ENCODE peak calls at places on chromosomes 5 and 9, in seven cellular contexts. E is HFFc6, C is OCI-LY7, Y is A549, L is fibroblast of mammary gland, N is IMR-90, V is upper lobe of right lung. H is an unnamed sample.

GRCh38 chr9:75111019-75111622 is 22.8 kb downstream of the OSTF1 start:
- DNase-seq in E (no peak), C (no peak), Y (no peak), L (no peak), N (no peak), V (no peak), H (no peak)

GRCh38 chr5:131587541-131587940 is 47.5 kb downstream of the RAPGEF6 start:
- DNase-seq in E (peak), C (no peak), Y (no peak), L (peak), N (peak), V (no peak), H (no peak)

GRCh38 chr5:64831996-64832395 is 63.3 kb downstream of the CWC27 start:
- DNase-seq in E (no peak), C (no peak), Y (no peak), L (peak), N (no peak), V (no peak), H (no peak)

GRCh38 chr5:59351076-59351794 is 542.3 kb downstream of the PDE4D start:
- DNase-seq in E (no peak), C (no peak), Y (no peak), L (peak), N (peak), V (no peak), H (no peak)

GRCh38 chr5:28190011-28190410 is 1151.6 kb upstream of the CDH9 start:
- DNase-seq in E (no peak), C (no peak), Y (no peak), L (no peak), N (no peak), V (no peak), H (no peak)

GRCh38 chr5:25412116-25412661 is 767.4 kb upstream of the CDH10 start:
- DNase-seq in E (no peak), C (no peak), Y (no peak), L (no peak), N (no peak), V (no peak), H (no peak)

GRCh38 chr9:35832814-35833213 is 3.8 kb downstream of the TMEM8B start:
- DNase-seq in E (no peak), C (no peak), Y (no peak), L (no peak), N (no peak), V (no peak), H (no peak)

GRCh38 chr5:102582706-102583105 is 83.9 kb upstream of the SLCO6A1 start:
- DNase-seq in E (no peak), C (no peak), Y (no peak), L (no peak), N (no peak), V (no peak), H (no peak)

GRCh38 chr9:76370656-76371055 is 23.6 kb downstream of the RFK start:
- DNase-seq in E (no peak), C (no peak), Y (no peak), L (no peak), N (no peak), V (no peak), H (no peak)

GRCh38 chr5:8019719-8020218 is 150.8 kb downstream of the MTRR start:
- DNase-seq in E (no peak), C (peak), Y (no peak), L (no peak), N (no peak), V (no peak), H (no peak)

GRCh38 chr5:145473032-145473642 is 362.0 kb downstream of the PRELID2 start:
- DNase-seq in E (no peak), C (no peak), Y (no peak), L (peak), N (peak), V (no peak), H (no peak)

GRCh38 chr5:96781031-96781733 is 26.6 kb downstream of the ERAP1 start:
- DNase-seq in E (peak), C (no peak), Y (no peak), L (peak), N (peak), V (no peak), H (no peak)

GRCh38 chr9:70438341-70438924 is 24.0 kb upstream of the KLF9 start:
- DNase-seq in E (peak), C (no peak), Y (peak), L (peak), N (peak), V (no peak), H (no peak)

GRCh38 chr9:93166699-93167098 is 17.2 kb upstream of the WNK2 start:
- DNase-seq in E (no peak), C (no peak), Y (no peak), L (no peak), N (no peak), V (no peak), H (no peak)

GRCh38 chr9:102497709-102498108 is 497.4 kb upstream of the CYLC2 start:
- DNase-seq in E (no peak), C (no peak), Y (no peak), L (no peak), N (no peak), V (no peak), H (no peak)

GRCh38 chr9:110319781-110320180 is 17.9 kb downstream of the TXNDC8 start:
- DNase-seq in E (no peak), C (no peak), Y (no peak), L (peak), N (no peak), V (no peak), H (no peak)

GRCh38 chr9:36148652-36149051 is 12.1 kb downstream of the GLIPR2 start:
- DNase-seq in E (peak), C (no peak), Y (peak), L (peak), N (peak), V (peak), H (peak)

GRCh38 chr9:99103505-99103904 is 1.4 kb upstream of the TGFBR1 start:
- DNase-seq in E (no peak), C (no peak), Y (no peak), L (no peak), N (peak), V (no peak), H (no peak)

GRCh38 chr9:135224286-135224871 is 136.9 kb downstream of the OLFM1 start:
- DNase-seq in E (no peak), C (no peak), Y (no peak), L (no peak), N (no peak), V (peak), H (no peak)

GRCh38 chr9:83992407-83992806 is 11.8 kb downstream of the RMI1 start:
- DNase-seq in E (peak), C (no peak), Y (no peak), L (peak), N (peak), V (no peak), H (no peak)

DNA sequence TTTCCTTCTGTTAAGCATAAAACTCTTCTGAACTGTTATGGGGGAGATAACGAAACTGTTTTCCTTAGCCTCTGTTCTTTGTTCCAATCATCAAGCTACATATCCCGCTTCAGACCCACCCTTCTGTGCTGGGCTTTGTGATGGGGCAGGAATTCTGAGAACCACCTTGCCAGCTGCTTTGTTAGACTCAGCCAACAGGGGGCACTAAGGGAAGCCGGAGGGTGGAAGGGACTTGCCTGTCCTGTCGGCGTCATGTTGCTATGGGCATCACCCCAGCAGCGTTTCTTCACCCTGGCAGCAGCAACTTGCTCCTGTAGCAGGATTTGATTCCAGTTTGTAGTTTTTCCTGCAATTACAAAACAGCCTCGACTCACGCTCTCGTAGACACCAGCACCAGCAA is 169.1 kb downstream of the CAAP1 start:
- DNase-seq in E (peak), C (no peak), Y (peak), L (peak), N (peak), V (no peak), H (peak)
- TF ChIP-seq CTCF in E (peak), C (peak), Y (peak), L (peak), N (peak), V (peak), H (peak)

GRCh38 chr9:120916573-120916972 is 10.0 kb downstream of the TRAF1 start:
- DNase-seq in E (peak), C (no peak), Y (no peak), L (peak), N (peak), V (no peak), H (no peak)
- TF ChIP-seq CTCF in E (peak), C (no peak), Y (no peak), L (peak), N (peak), V (no peak), H (no peak)

GRCh38 chr5:173321886-173322285 is 6.3 kb downstream of the STC2 start:
- DNase-seq in E (peak), C (no peak), Y (no peak), L (peak), N (peak), V (no peak), H (no peak)

GRCh38 chr5:173319610-173320100 is 8.6 kb downstream of the STC2 start:
- DNase-seq in E (no peak), C (no peak), Y (no peak), L (no peak), N (no peak), V (no peak), H (no peak)

GRCh38 chr5:173318338-173318737 is 9.9 kb downstream of the STC2 start:
- DNase-seq in E (no peak), C (no peak), Y (no peak), L (no peak), N (no peak), V (no peak), H (no peak)

GRCh38 chr5:173318881-173319609 is 9.2 kb downstream of the STC2 start:
- DNase-seq in E (no peak), C (no peak), Y (no peak), L (no peak), N (no peak), V (no peak), H (no peak)

GRCh38 chr5:173320259-173320658 is 8.0 kb downstream of the STC2 start:
- DNase-seq in E (no peak), C (peak), Y (no peak), L (no peak), N (no peak), V (no peak), H (no peak)
- TF ChIP-seq CTCF in E (no peak), C (peak), Y (no peak), L (peak), N (peak), V (no peak), H (no peak)

GRCh38 chr9:21078702-21079101 is 960 bp upstream of the IFNB1 start:
- DNase-seq in E (no peak), C (peak), Y (no peak), L (no peak), N (no peak), V (no peak), H (no peak)
- TF ChIP-seq CTCF in E (peak), C (peak), Y (no peak), L (no peak), N (peak), V (no peak), H (peak)

GRCh38 chr5:6907320-6907918 is 194.2 kb downstream of the TENT4A start:
- DNase-seq in E (no peak), C (no peak), Y (no peak), L (no peak), N (no peak), V (no peak), H (no peak)
- TF ChIP-seq CTCF in E (no peak), C (no peak), Y (no peak), L (no peak), N (no peak), V (no peak), H (no peak)

GRCh38 chr5:124908603-124909451 is 162.4 kb upstream of the ZNF608 start:
- DNase-seq in E (no peak), C (no peak), Y (no peak), L (peak), N (peak), V (no peak), H (no peak)

GRCh38 chr5:124905756-124906155 is 159.3 kb upstream of the ZNF608 start:
- DNase-seq in E (no peak), C (no peak), Y (no peak), L (no peak), N (no peak), V (no peak), H (no peak)

GRCh38 chr5:124907098-124907644 is 160.7 kb upstream of the ZNF608 start:
- DNase-seq in E (no peak), C (no peak), Y (no peak), L (no peak), N (no peak), V (no peak), H (no peak)

GRCh38 chr5:124905256-124905655 is 158.8 kb upstream of the ZNF608 start:
- DNase-seq in E (no peak), C (no peak), Y (no peak), L (no peak), N (no peak), V (no peak), H (no peak)

GRCh38 chr5:124906339-124907097 is 160.1 kb upstream of the ZNF608 start:
- DNase-seq in E (peak), C (peak), Y (no peak), L (peak), N (peak), V (no peak), H (no peak)
- TF ChIP-seq CTCF in E (no peak), C (no peak), Y (no peak), L (no peak), N (peak), V (no peak), H (no peak)

GRCh38 chr9:96619491-96620154 is at the start of gene CDC14B:
- DNase-seq in E (peak), C (no peak), Y (peak), L (peak), N (peak), V (peak), H (peak)
- TF ChIP-seq CTCF in E (peak), C (no peak), Y (peak), L (no peak), N (peak), V (no peak), H (no peak)

GRCh38 chr9:72203205-72203803 is 54.1 kb downstream of the GDA start:
- DNase-seq in E (peak), C (peak), Y (peak), L (peak), N (peak), V (no peak), H (peak)
- TF ChIP-seq CTCF in E (peak), C (peak), Y (peak), L (peak), N (peak), V (peak), H (peak)

GRCh38 chr9:1619915-1620705 is 395.0 kb upstream of the SMARCA2 start:
- DNase-seq in E (no peak), C (no peak), Y (no peak), L (peak), N (no peak), V (no peak), H (no peak)
- TF ChIP-seq CTCF in E (peak), C (peak), Y (peak), L (no peak), N (no peak), V (peak), H (no peak)

H was measured in activated CD8-positive, alpha-beta T cell treated with anti-CD3 and anti-CD28 coated beads for 36 hours.